ENCODE peak calls at places on chromosome 2, in ten cellular contexts. One of them, this sample, is unnamed.

GRCh38 chr2:240139011-240139441 is 1.4 kb downstream of the OTOS start:
- DNase-seq in T-helper 2 cell: no peak
- DNase-seq in neural crest cell: no peak
- DNase-seq in dorsolateral prefrontal cortex: no peak
- DNase-seq in NCI-H2081: no peak
- DNase-seq in stimulated activated CD4-positive, alpha-beta T cell treated with anti-CD3 and anti-CD28 coated beads, Interleukin-12 subunit alpha, Interleukin-12 subunit beta, amount 100 ng/mL, for 48 hours: no peak
- DNase-seq in stimulated activated CD8-positive, alpha-beta memory T cell treated with anti-CD3 and anti-CD28 coated beads, Interleukin-12 subunit alpha, Interleukin-12 subunit beta, amount 100 ng/mL, for 1 hour: no peak
- DNase-seq in amygdala: no peak
- DNase-seq in thoracic aorta: no peak
- DNase-seq in SK-N-DZ: no peak
- DNase-seq in this sample: no peak

GRCh38 chr2:120749506-120750431 is 14.1 kb downstream of the GLI2 start:
- DNase-seq in SK-N-DZ: peak; percentile 17
- DNase-seq in neural crest cell: no peak
- DNase-seq in dorsolateral prefrontal cortex: no peak
- DNase-seq in stimulated activated CD4-positive, alpha-beta T cell treated with anti-CD3 and anti-CD28 coated beads, Interleukin-12 subunit alpha, Interleukin-12 subunit beta, amount 100 ng/mL, for 48 hours: no peak
- DNase-seq in thoracic aorta: no peak
- DNase-seq in amygdala: no peak
- DNase-seq in T-helper 2 cell: no peak
- DNase-seq in NCI-H2081: no peak
- DNase-seq in stimulated activated CD8-positive, alpha-beta memory T cell treated with anti-CD3 and anti-CD28 coated beads, Interleukin-12 subunit alpha, Interleukin-12 subunit beta, amount 100 ng/mL, for 1 hour: no peak
- DNase-seq in this sample: no peak

GRCh38 chr2:109131777-109132176 is 2.8 kb downstream of the SH3RF3 start:
- DNase-seq in NCI-H2081: no peak
- DNase-seq in T-helper 2 cell: no peak
- DNase-seq in stimulated activated CD4-positive, alpha-beta T cell treated with anti-CD3 and anti-CD28 coated beads, Interleukin-12 subunit alpha, Interleukin-12 subunit beta, amount 100 ng/mL, for 48 hours: no peak
- DNase-seq in thoracic aorta: no peak
- DNase-seq in dorsolateral prefrontal cortex: no peak
- DNase-seq in neural crest cell: no peak
- DNase-seq in amygdala: no peak
- DNase-seq in SK-N-DZ: no peak
- DNase-seq in stimulated activated CD8-positive, alpha-beta memory T cell treated with anti-CD3 and anti-CD28 coated beads, Interleukin-12 subunit alpha, Interleukin-12 subunit beta, amount 100 ng/mL, for 1 hour: no peak
- DNase-seq in this sample: no peak

GRCh38 chr2:8694737-8695136 is 12.9 kb downstream of the ID2 start:
- DNase-seq in stimulated activated CD8-positive, alpha-beta memory T cell treated with anti-CD3 and anti-CD28 coated beads, Interleukin-12 subunit alpha, Interleukin-12 subunit beta, amount 100 ng/mL, for 1 hour: no peak
- DNase-seq in stimulated activated CD4-positive, alpha-beta T cell treated with anti-CD3 and anti-CD28 coated beads, Interleukin-12 subunit alpha, Interleukin-12 subunit beta, amount 100 ng/mL, for 48 hours: no peak
- DNase-seq in SK-N-DZ: no peak
- DNase-seq in amygdala: no peak
- DNase-seq in thoracic aorta: no peak
- DNase-seq in neural crest cell: no peak
- DNase-seq in NCI-H2081: no peak
- DNase-seq in dorsolateral prefrontal cortex: no peak
- DNase-seq in T-helper 2 cell: no peak
- DNase-seq in this sample: peak; percentile 15

GRCh38 chr2:36512705-36513104 is 85.3 kb downstream of the FEZ2 start:
- DNase-seq in neural crest cell: no peak
- DNase-seq in stimulated activated CD8-positive, alpha-beta memory T cell treated with anti-CD3 and anti-CD28 coated beads, Interleukin-12 subunit alpha, Interleukin-12 subunit beta, amount 100 ng/mL, for 1 hour: no peak
- DNase-seq in amygdala: no peak
- DNase-seq in T-helper 2 cell: no peak
- DNase-seq in SK-N-DZ: no peak
- DNase-seq in dorsolateral prefrontal cortex: no peak
- DNase-seq in thoracic aorta: no peak
- DNase-seq in NCI-H2081: no peak
- DNase-seq in stimulated activated CD4-positive, alpha-beta T cell treated with anti-CD3 and anti-CD28 coated beads, Interleukin-12 subunit alpha, Interleukin-12 subunit beta, amount 100 ng/mL, for 48 hours: no peak
- DNase-seq in this sample: no peak

GRCh38 chr2:27320958-27321543 is 1.8 kb downstream of the MPV17 start:
- DNase-seq in NCI-H2081: no peak
- DNase-seq in stimulated activated CD8-positive, alpha-beta memory T cell treated with anti-CD3 and anti-CD28 coated beads, Interleukin-12 subunit alpha, Interleukin-12 subunit beta, amount 100 ng/mL, for 1 hour: no peak
- DNase-seq in SK-N-DZ: no peak
- DNase-seq in neural crest cell: no peak
- DNase-seq in dorsolateral prefrontal cortex: no peak
- DNase-seq in amygdala: no peak
- DNase-seq in stimulated activated CD4-positive, alpha-beta T cell treated with anti-CD3 and anti-CD28 coated beads, Interleukin-12 subunit alpha, Interleukin-12 subunit beta, amount 100 ng/mL, for 48 hours: no peak
- DNase-seq in T-helper 2 cell: no peak
- DNase-seq in thoracic aorta: no peak
- DNase-seq in this sample: peak; percentile 98

GRCh38 chr2:8607591-8607990 is 74.3 kb upstream of the ID2 start:
- DNase-seq in amygdala: no peak
- DNase-seq in neural crest cell: no peak
- DNase-seq in stimulated activated CD8-positive, alpha-beta memory T cell treated with anti-CD3 and anti-CD28 coated beads, Interleukin-12 subunit alpha, Interleukin-12 subunit beta, amount 100 ng/mL, for 1 hour: no peak
- DNase-seq in thoracic aorta: no peak
- DNase-seq in NCI-H2081: no peak
- DNase-seq in SK-N-DZ: no peak
- DNase-seq in dorsolateral prefrontal cortex: no peak
- DNase-seq in stimulated activated CD4-positive, alpha-beta T cell treated with anti-CD3 and anti-CD28 coated beads, Interleukin-12 subunit alpha, Interleukin-12 subunit beta, amount 100 ng/mL, for 48 hours: no peak
- DNase-seq in T-helper 2 cell: no peak
- DNase-seq in this sample: no peak

GRCh38 chr2:11742317-11742701 is 4.1 kb upstream of the LPIN1 start:
- DNase-seq in stimulated activated CD8-positive, alpha-beta memory T cell treated with anti-CD3 and anti-CD28 coated beads, Interleukin-12 subunit alpha, Interleukin-12 subunit beta, amount 100 ng/mL, for 1 hour: no peak
- DNase-seq in dorsolateral prefrontal cortex: no peak
- DNase-seq in stimulated activated CD4-positive, alpha-beta T cell treated with anti-CD3 and anti-CD28 coated beads, Interleukin-12 subunit alpha, Interleukin-12 subunit beta, amount 100 ng/mL, for 48 hours: no peak
- DNase-seq in neural crest cell: no peak
- DNase-seq in thoracic aorta: no peak
- DNase-seq in amygdala: no peak
- DNase-seq in T-helper 2 cell: no peak
- DNase-seq in SK-N-DZ: no peak
- DNase-seq in NCI-H2081: no peak
- DNase-seq in this sample: no peak

GRCh38 chr2:190582761-190583506 is 48.4 kb upstream of the NEMP2 start:
- DNase-seq in stimulated activated CD4-positive, alpha-beta T cell treated with anti-CD3 and anti-CD28 coated beads, Interleukin-12 subunit alpha, Interleukin-12 subunit beta, amount 100 ng/mL, for 48 hours: no peak
- DNase-seq in neural crest cell: no peak
- DNase-seq in amygdala: no peak
- DNase-seq in stimulated activated CD8-positive, alpha-beta memory T cell treated with anti-CD3 and anti-CD28 coated beads, Interleukin-12 subunit alpha, Interleukin-12 subunit beta, amount 100 ng/mL, for 1 hour: no peak
- DNase-seq in T-helper 2 cell: no peak
- DNase-seq in NCI-H2081: no peak
- DNase-seq in dorsolateral prefrontal cortex: no peak
- DNase-seq in SK-N-DZ: no peak
- DNase-seq in thoracic aorta: no peak
- DNase-seq in this sample: peak; percentile 14

GRCh38 chr2:34316788-34317187 is 717.7 kb upstream of the FAM98A start:
- DNase-seq in SK-N-DZ: no peak
- DNase-seq in NCI-H2081: no peak
- DNase-seq in dorsolateral prefrontal cortex: no peak
- DNase-seq in neural crest cell: no peak
- DNase-seq in T-helper 2 cell: no peak
- DNase-seq in amygdala: no peak
- DNase-seq in stimulated activated CD8-positive, alpha-beta memory T cell treated with anti-CD3 and anti-CD28 coated beads, Interleukin-12 subunit alpha, Interleukin-12 subunit beta, amount 100 ng/mL, for 1 hour: no peak
- DNase-seq in stimulated activated CD4-positive, alpha-beta T cell treated with anti-CD3 and anti-CD28 coated beads, Interleukin-12 subunit alpha, Interleukin-12 subunit beta, amount 100 ng/mL, for 48 hours: no peak
- DNase-seq in thoracic aorta: no peak
- DNase-seq in this sample: no peak

GRCh38 chr2:78967294-78967693 is 58.2 kb upstream of the REG3G start:
- DNase-seq in amygdala: no peak
- DNase-seq in neural crest cell: no peak
- DNase-seq in stimulated activated CD4-positive, alpha-beta T cell treated with anti-CD3 and anti-CD28 coated beads, Interleukin-12 subunit alpha, Interleukin-12 subunit beta, amount 100 ng/mL, for 48 hours: no peak
- DNase-seq in thoracic aorta: no peak
- DNase-seq in stimulated activated CD8-positive, alpha-beta memory T cell treated with anti-CD3 and anti-CD28 coated beads, Interleukin-12 subunit alpha, Interleukin-12 subunit beta, amount 100 ng/mL, for 1 hour: no peak
- DNase-seq in SK-N-DZ: no peak
- DNase-seq in NCI-H2081: no peak
- DNase-seq in T-helper 2 cell: no peak
- DNase-seq in dorsolateral prefrontal cortex: no peak
- DNase-seq in this sample: no peak

GRCh38 chr2:133609664-133610063 is 41.4 kb upstream of the NCKAP5 start:
- DNase-seq in dorsolateral prefrontal cortex: no peak
- DNase-seq in T-helper 2 cell: no peak
- DNase-seq in amygdala: no peak
- DNase-seq in NCI-H2081: no peak
- DNase-seq in SK-N-DZ: no peak
- DNase-seq in stimulated activated CD8-positive, alpha-beta memory T cell treated with anti-CD3 and anti-CD28 coated beads, Interleukin-12 subunit alpha, Interleukin-12 subunit beta, amount 100 ng/mL, for 1 hour: no peak
- DNase-seq in neural crest cell: no peak
- DNase-seq in thoracic aorta: no peak
- DNase-seq in stimulated activated CD4-positive, alpha-beta T cell treated with anti-CD3 and anti-CD28 coated beads, Interleukin-12 subunit alpha, Interleukin-12 subunit beta, amount 100 ng/mL, for 48 hours: no peak
- DNase-seq in this sample: no peak

GRCh38 chr2:36352024-36352398 is 3.6 kb upstream of the CRIM1 start:
- DNase-seq in stimulated activated CD4-positive, alpha-beta T cell treated with anti-CD3 and anti-CD28 coated beads, Interleukin-12 subunit alpha, Interleukin-12 subunit beta, amount 100 ng/mL, for 48 hours: peak; percentile 25
- DNase-seq in dorsolateral prefrontal cortex: no peak
- DNase-seq in T-helper 2 cell: no peak
- DNase-seq in stimulated activated CD8-positive, alpha-beta memory T cell treated with anti-CD3 and anti-CD28 coated beads, Interleukin-12 subunit alpha, Interleukin-12 subunit beta, amount 100 ng/mL, for 1 hour: no peak
- DNase-seq in SK-N-DZ: peak; percentile 18
- DNase-seq in neural crest cell: no peak
- DNase-seq in NCI-H2081: peak; percentile 22
- DNase-seq in amygdala: no peak
- DNase-seq in thoracic aorta: no peak
- DNase-seq in this sample: peak; percentile 48

GRCh38 chr2:147989809-147990403 is 30.6 kb downstream of the ORC4 start:
- DNase-seq in thoracic aorta: no peak
- DNase-seq in dorsolateral prefrontal cortex: no peak
- DNase-seq in amygdala: no peak
- DNase-seq in stimulated activated CD4-positive, alpha-beta T cell treated with anti-CD3 and anti-CD28 coated beads, Interleukin-12 subunit alpha, Interleukin-12 subunit beta, amount 100 ng/mL, for 48 hours: peak; percentile 13
- DNase-seq in NCI-H2081: peak; percentile 15
- DNase-seq in T-helper 2 cell: no peak
- DNase-seq in SK-N-DZ: no peak
- DNase-seq in neural crest cell: no peak
- DNase-seq in stimulated activated CD8-positive, alpha-beta memory T cell treated with anti-CD3 and anti-CD28 coated beads, Interleukin-12 subunit alpha, Interleukin-12 subunit beta, amount 100 ng/mL, for 1 hour: no peak
- DNase-seq in this sample: peak; percentile 80

GRCh38 chr2:48248251-48248933 is 281.6 kb upstream of the STON1 start:
- DNase-seq in stimulated activated CD4-positive, alpha-beta T cell treated with anti-CD3 and anti-CD28 coated beads, Interleukin-12 subunit alpha, Interleukin-12 subunit beta, amount 100 ng/mL, for 48 hours: peak; percentile 11
- DNase-seq in stimulated activated CD8-positive, alpha-beta memory T cell treated with anti-CD3 and anti-CD28 coated beads, Interleukin-12 subunit alpha, Interleukin-12 subunit beta, amount 100 ng/mL, for 1 hour: no peak
- DNase-seq in dorsolateral prefrontal cortex: no peak
- DNase-seq in amygdala: no peak
- DNase-seq in neural crest cell: no peak
- DNase-seq in SK-N-DZ: no peak
- DNase-seq in NCI-H2081: no peak
- DNase-seq in thoracic aorta: no peak
- DNase-seq in T-helper 2 cell: no peak
- DNase-seq in this sample: peak; percentile 93

GRCh38 chr2:70250434-70250833 is 2.0 kb upstream of the TIA1 start:
- DNase-seq in stimulated activated CD8-positive, alpha-beta memory T cell treated with anti-CD3 and anti-CD28 coated beads, Interleukin-12 subunit alpha, Interleukin-12 subunit beta, amount 100 ng/mL, for 1 hour: no peak
- DNase-seq in amygdala: no peak
- DNase-seq in dorsolateral prefrontal cortex: no peak
- DNase-seq in stimulated activated CD4-positive, alpha-beta T cell treated with anti-CD3 and anti-CD28 coated beads, Interleukin-12 subunit alpha, Interleukin-12 subunit beta, amount 100 ng/mL, for 48 hours: no peak
- DNase-seq in NCI-H2081: no peak
- DNase-seq in SK-N-DZ: no peak
- DNase-seq in neural crest cell: no peak
- DNase-seq in T-helper 2 cell: no peak
- DNase-seq in thoracic aorta: no peak
- DNase-seq in this sample: no peak

GRCh38 chr2:98777710-98778109 is 46.8 kb upstream of the MGAT4A start:
- DNase-seq in amygdala: no peak
- DNase-seq in T-helper 2 cell: no peak
- DNase-seq in SK-N-DZ: no peak
- DNase-seq in neural crest cell: no peak
- DNase-seq in thoracic aorta: no peak
- DNase-seq in stimulated activated CD8-positive, alpha-beta memory T cell treated with anti-CD3 and anti-CD28 coated beads, Interleukin-12 subunit alpha, Interleukin-12 subunit beta, amount 100 ng/mL, for 1 hour: no peak
- DNase-seq in stimulated activated CD4-positive, alpha-beta T cell treated with anti-CD3 and anti-CD28 coated beads, Interleukin-12 subunit alpha, Interleukin-12 subunit beta, amount 100 ng/mL, for 48 hours: no peak
- DNase-seq in dorsolateral prefrontal cortex: no peak
- DNase-seq in NCI-H2081: no peak
- DNase-seq in this sample: no peak

GRCh38 chr2:129936334-129936934 is 43.0 kb upstream of the RAB6C start:
- DNase-seq in neural crest cell: peak; percentile 59
- DNase-seq in stimulated activated CD4-positive, alpha-beta T cell treated with anti-CD3 and anti-CD28 coated beads, Interleukin-12 subunit alpha, Interleukin-12 subunit beta, amount 100 ng/mL, for 48 hours: peak; percentile 56
- DNase-seq in thoracic aorta: no peak
- DNase-seq in T-helper 2 cell: no peak
- DNase-seq in dorsolateral prefrontal cortex: no peak
- DNase-seq in amygdala: no peak
- DNase-seq in NCI-H2081: no peak
- DNase-seq in stimulated activated CD8-positive, alpha-beta memory T cell treated with anti-CD3 and anti-CD28 coated beads, Interleukin-12 subunit alpha, Interleukin-12 subunit beta, amount 100 ng/mL, for 1 hour: no peak
- DNase-seq in SK-N-DZ: peak; percentile 57
- DNase-seq in this sample: no peak

GRCh38 chr2:122523143-122523542 is 767.7 kb downstream of the TSN start:
- DNase-seq in stimulated activated CD4-positive, alpha-beta T cell treated with anti-CD3 and anti-CD28 coated beads, Interleukin-12 subunit alpha, Interleukin-12 subunit beta, amount 100 ng/mL, for 48 hours: no peak
- DNase-seq in amygdala: no peak
- DNase-seq in dorsolateral prefrontal cortex: no peak
- DNase-seq in stimulated activated CD8-positive, alpha-beta memory T cell treated with anti-CD3 and anti-CD28 coated beads, Interleukin-12 subunit alpha, Interleukin-12 subunit beta, amount 100 ng/mL, for 1 hour: no peak
- DNase-seq in SK-N-DZ: no peak
- DNase-seq in neural crest cell: no peak
- DNase-seq in T-helper 2 cell: no peak
- DNase-seq in NCI-H2081: no peak
- DNase-seq in thoracic aorta: no peak
- DNase-seq in this sample: no peak

GRCh38 chr2:102147935-102148334 is 5.4 kb downstream of the IL1R1 start:
- DNase-seq in amygdala: no peak
- DNase-seq in dorsolateral prefrontal cortex: no peak
- DNase-seq in neural crest cell: no peak
- DNase-seq in thoracic aorta: no peak
- DNase-seq in stimulated activated CD8-positive, alpha-beta memory T cell treated with anti-CD3 and anti-CD28 coated beads, Interleukin-12 subunit alpha, Interleukin-12 subunit beta, amount 100 ng/mL, for 1 hour: no peak
- DNase-seq in NCI-H2081: no peak
- DNase-seq in SK-N-DZ: no peak
- DNase-seq in stimulated activated CD4-positive, alpha-beta T cell treated with anti-CD3 and anti-CD28 coated beads, Interleukin-12 subunit alpha, Interleukin-12 subunit beta, amount 100 ng/mL, for 48 hours: peak; percentile 63
- DNase-seq in T-helper 2 cell: no peak
- DNase-seq in this sample: no peak

GRCh38 chr2:207161724-207162123 is 4.0 kb downstream of the KLF7 start:
- DNase-seq in stimulated activated CD4-positive, alpha-beta T cell treated with anti-CD3 and anti-CD28 coated beads, Interleukin-12 subunit alpha, Interleukin-12 subunit beta, amount 100 ng/mL, for 48 hours: no peak
- DNase-seq in SK-N-DZ: no peak
- DNase-seq in T-helper 2 cell: no peak
- DNase-seq in dorsolateral prefrontal cortex: no peak
- DNase-seq in NCI-H2081: no peak
- DNase-seq in neural crest cell: no peak
- DNase-seq in thoracic aorta: no peak
- DNase-seq in amygdala: no peak
- DNase-seq in stimulated activated CD8-positive, alpha-beta memory T cell treated with anti-CD3 and anti-CD28 coated beads, Interleukin-12 subunit alpha, Interleukin-12 subunit beta, amount 100 ng/mL, for 1 hour: no peak
- DNase-seq in this sample: peak; percentile 58

GRCh38 chr2:6971502-6971901 is 54.3 kb downstream of the RNF144A start:
- DNase-seq in dorsolateral prefrontal cortex: no peak
- DNase-seq in T-helper 2 cell: no peak
- DNase-seq in stimulated activated CD8-positive, alpha-beta memory T cell treated with anti-CD3 and anti-CD28 coated beads, Interleukin-12 subunit alpha, Interleukin-12 subunit beta, amount 100 ng/mL, for 1 hour: no peak
- DNase-seq in NCI-H2081: no peak
- DNase-seq in neural crest cell: no peak
- DNase-seq in amygdala: no peak
- DNase-seq in SK-N-DZ: no peak
- DNase-seq in stimulated activated CD4-positive, alpha-beta T cell treated with anti-CD3 and anti-CD28 coated beads, Interleukin-12 subunit alpha, Interleukin-12 subunit beta, amount 100 ng/mL, for 48 hours: no peak
- DNase-seq in thoracic aorta: no peak
- DNase-seq in this sample: no peak

GRCh38 chr2:121220995-121221394 is 64.0 kb downstream of the TFCP2L1 start:
- DNase-seq in neural crest cell: no peak
- DNase-seq in SK-N-DZ: no peak
- DNase-seq in NCI-H2081: no peak
- DNase-seq in stimulated activated CD4-positive, alpha-beta T cell treated with anti-CD3 and anti-CD28 coated beads, Interleukin-12 subunit alpha, Interleukin-12 subunit beta, amount 100 ng/mL, for 48 hours: no peak
- DNase-seq in amygdala: no peak
- DNase-seq in thoracic aorta: no peak
- DNase-seq in stimulated activated CD8-positive, alpha-beta memory T cell treated with anti-CD3 and anti-CD28 coated beads, Interleukin-12 subunit alpha, Interleukin-12 subunit beta, amount 100 ng/mL, for 1 hour: no peak
- DNase-seq in T-helper 2 cell: no peak
- DNase-seq in dorsolateral prefrontal cortex: no peak
- DNase-seq in this sample: peak; percentile 7

GRCh38 chr2:47719099-47719498 is 63.8 kb upstream of the MSH6 start:
- DNase-seq in dorsolateral prefrontal cortex: no peak
- DNase-seq in amygdala: no peak
- DNase-seq in stimulated activated CD8-positive, alpha-beta memory T cell treated with anti-CD3 and anti-CD28 coated beads, Interleukin-12 subunit alpha, Interleukin-12 subunit beta, amount 100 ng/mL, for 1 hour: no peak
- DNase-seq in thoracic aorta: no peak
- DNase-seq in neural crest cell: no peak
- DNase-seq in NCI-H2081: no peak
- DNase-seq in T-helper 2 cell: no peak
- DNase-seq in stimulated activated CD4-positive, alpha-beta T cell treated with anti-CD3 and anti-CD28 coated beads, Interleukin-12 subunit alpha, Interleukin-12 subunit beta, amount 100 ng/mL, for 48 hours: no peak
- DNase-seq in SK-N-DZ: no peak
- DNase-seq in this sample: no peak

GRCh38 chr2:9780368-9781130 is 62.7 kb upstream of the TAF1B start:
- DNase-seq in stimulated activated CD4-positive, alpha-beta T cell treated with anti-CD3 and anti-CD28 coated beads, Interleukin-12 subunit alpha, Interleukin-12 subunit beta, amount 100 ng/mL, for 48 hours: no peak
- DNase-seq in T-helper 2 cell: no peak
- DNase-seq in neural crest cell: no peak
- DNase-seq in stimulated activated CD8-positive, alpha-beta memory T cell treated with anti-CD3 and anti-CD28 coated beads, Interleukin-12 subunit alpha, Interleukin-12 subunit beta, amount 100 ng/mL, for 1 hour: no peak
- DNase-seq in amygdala: no peak
- DNase-seq in thoracic aorta: no peak
- DNase-seq in NCI-H2081: no peak
- DNase-seq in SK-N-DZ: no peak
- DNase-seq in dorsolateral prefrontal cortex: no peak
- DNase-seq in this sample: no peak

GRCh38 chr2:122182631-122183030 is 427.2 kb downstream of the TSN start:
- DNase-seq in neural crest cell: no peak
- DNase-seq in dorsolateral prefrontal cortex: no peak
- DNase-seq in stimulated activated CD4-positive, alpha-beta T cell treated with anti-CD3 and anti-CD28 coated beads, Interleukin-12 subunit alpha, Interleukin-12 subunit beta, amount 100 ng/mL, for 48 hours: no peak
- DNase-seq in stimulated activated CD8-positive, alpha-beta memory T cell treated with anti-CD3 and anti-CD28 coated beads, Interleukin-12 subunit alpha, Interleukin-12 subunit beta, amount 100 ng/mL, for 1 hour: no peak
- DNase-seq in thoracic aorta: no peak
- DNase-seq in T-helper 2 cell: no peak
- DNase-seq in NCI-H2081: no peak
- DNase-seq in amygdala: no peak
- DNase-seq in SK-N-DZ: no peak
- DNase-seq in this sample: no peak

GRCh38 chr2:24359701-24360049 is 661 bp downstream of the ITSN2 start:
- DNase-seq in thoracic aorta: no peak
- DNase-seq in T-helper 2 cell: peak; percentile 56
- DNase-seq in neural crest cell: no peak
- DNase-seq in NCI-H2081: peak; percentile 45
- DNase-seq in amygdala: no peak
- DNase-seq in stimulated activated CD8-positive, alpha-beta memory T cell treated with anti-CD3 and anti-CD28 coated beads, Interleukin-12 subunit alpha, Interleukin-12 subunit beta, amount 100 ng/mL, for 1 hour: peak; percentile 30
- DNase-seq in dorsolateral prefrontal cortex: peak; percentile 45
- DNase-seq in stimulated activated CD4-positive, alpha-beta T cell treated with anti-CD3 and anti-CD28 coated beads, Interleukin-12 subunit alpha, Interleukin-12 subunit beta, amount 100 ng/mL, for 48 hours: peak; percentile 34
- DNase-seq in SK-N-DZ: no peak
- DNase-seq in this sample: no peak

GRCh38 chr2:26696352-26696816 is 3.9 kb downstream of the KCNK3 start:
- DNase-seq in thoracic aorta: peak; percentile 25
- DNase-seq in dorsolateral prefrontal cortex: peak; percentile 49
- DNase-seq in T-helper 2 cell: no peak
- DNase-seq in SK-N-DZ: no peak
- DNase-seq in NCI-H2081: no peak
- DNase-seq in amygdala: no peak
- DNase-seq in neural crest cell: no peak
- DNase-seq in stimulated activated CD4-positive, alpha-beta T cell treated with anti-CD3 and anti-CD28 coated beads, Interleukin-12 subunit alpha, Interleukin-12 subunit beta, amount 100 ng/mL, for 48 hours: no peak
- DNase-seq in stimulated activated CD8-positive, alpha-beta memory T cell treated with anti-CD3 and anti-CD28 coated beads, Interleukin-12 subunit alpha, Interleukin-12 subunit beta, amount 100 ng/mL, for 1 hour: no peak
- DNase-seq in this sample: no peak

This sample was measured in fibroblast of lung.